ENCODE peak calls at places on chromosomes 6 and 20, in six cellular contexts. One of them, this sample, is unnamed. For H3K4me1, the result is how much of the 10 kb centered on the place peaks cover.

GRCh38 chr20:57841297-57841866 is 131.6 kb upstream of the PMEPA1 start:
- DNase-seq in transverse colon: no peak
- DNase-seq in GM12878: no peak
- DNase-seq in uterus: no peak
- DNase-seq in CD8-positive, alpha-beta memory T cell: no peak
- DNase-seq in mammary epithelial cell: no peak
- DNase-seq in this sample: no peak

GRCh38 chr6:4647414-4648365 is 128.5 kb upstream of the CDYL start:
- DNase-seq in CD8-positive, alpha-beta memory T cell: no peak
- DNase-seq in mammary epithelial cell: peak
- DNase-seq in transverse colon: peak
- DNase-seq in GM12878: no peak
- DNase-seq in uterus: peak
- DNase-seq in this sample: no peak

GRCh38 chr6:25913741-25914140 is 16.8 kb downstream of the SLC17A2 start:
- DNase-seq in transverse colon: no peak
- DNase-seq in uterus: no peak
- DNase-seq in GM12878: no peak
- DNase-seq in CD8-positive, alpha-beta memory T cell: no peak
- DNase-seq in mammary epithelial cell: no peak
- DNase-seq in this sample: no peak

GRCh38 chr20:5480824-5481600 is 164.3 kb upstream of the PROKR2 start:
- DNase-seq in uterus: no peak
- DNase-seq in transverse colon: peak
- DNase-seq in mammary epithelial cell: no peak
- DNase-seq in CD8-positive, alpha-beta memory T cell: no peak
- DNase-seq in GM12878: no peak
- DNase-seq in this sample: no peak

GRCh38 chr20:16352321-16352720 is 220.9 kb downstream of the KIF16B start:
- DNase-seq in CD8-positive, alpha-beta memory T cell: no peak
- DNase-seq in mammary epithelial cell: no peak
- DNase-seq in GM12878: no peak
- DNase-seq in transverse colon: no peak
- DNase-seq in uterus: no peak
- DNase-seq in this sample: no peak

GRCh38 chr20:56393133-56393472 is 658 bp downstream of the CSTF1 start:
- DNase-seq in CD8-positive, alpha-beta memory T cell: no peak
- DNase-seq in GM12878: no peak
- DNase-seq in transverse colon: no peak
- DNase-seq in uterus: no peak
- DNase-seq in mammary epithelial cell: peak
- DNase-seq in this sample: peak

GRCh38 chr20:62779417-62779685 is 16.9 kb upstream of the MRGBP start:
- DNase-seq in uterus: no peak
- DNase-seq in transverse colon: no peak
- DNase-seq in mammary epithelial cell: no peak
- DNase-seq in GM12878: no peak
- DNase-seq in CD8-positive, alpha-beta memory T cell: no peak
- DNase-seq in this sample: no peak

GRCh38 chr6:16844183-16844582 is 82.9 kb upstream of the ATXN1 start:
- DNase-seq in transverse colon: no peak
- DNase-seq in CD8-positive, alpha-beta memory T cell: no peak
- DNase-seq in mammary epithelial cell: no peak
- DNase-seq in uterus: no peak
- DNase-seq in GM12878: no peak
- DNase-seq in this sample: no peak

GRCh38 chr6:127690092-127690491 is 113.1 kb downstream of the C6orf58 start:
- DNase-seq in GM12878: no peak
- DNase-seq in transverse colon: no peak
- DNase-seq in mammary epithelial cell: peak
- DNase-seq in uterus: no peak
- DNase-seq in CD8-positive, alpha-beta memory T cell: no peak
- DNase-seq in this sample: no peak

GRCh38 chr6:143401636-143402370 is 48.7 kb downstream of the ADAT2 start:
- DNase-seq in GM12878: no peak
- DNase-seq in uterus: no peak
- DNase-seq in mammary epithelial cell: peak
- DNase-seq in CD8-positive, alpha-beta memory T cell: no peak
- DNase-seq in transverse colon: no peak
- DNase-seq in this sample: no peak

GRCh38 chr20:42161228-42161829 is 543.2 kb upstream of the CHD6 start:
- DNase-seq in transverse colon: no peak
- DNase-seq in GM12878: no peak
- DNase-seq in mammary epithelial cell: no peak
- DNase-seq in CD8-positive, alpha-beta memory T cell: no peak
- DNase-seq in uterus: no peak
- DNase-seq in this sample: no peak

GRCh38 chr20:32534661-32535240 is 50.4 kb downstream of the NOL4L start:
- DNase-seq in GM12878: no peak
- DNase-seq in mammary epithelial cell: no peak
- DNase-seq in uterus: no peak
- DNase-seq in CD8-positive, alpha-beta memory T cell: peak
- DNase-seq in transverse colon: no peak
- DNase-seq in this sample: peak

GRCh38 chr6:116034327-116034726 is 26.4 kb downstream of the FRK start:
- DNase-seq in CD8-positive, alpha-beta memory T cell: no peak
- DNase-seq in transverse colon: no peak
- DNase-seq in GM12878: no peak
- DNase-seq in uterus: no peak
- DNase-seq in mammary epithelial cell: peak
- DNase-seq in this sample: no peak

GRCh38 chr6:44253307-44254101 is 3.8 kb downstream of the SLC35B2 start:
- DNase-seq in CD8-positive, alpha-beta memory T cell: peak
- DNase-seq in transverse colon: peak
- DNase-seq in uterus: no peak
- DNase-seq in mammary epithelial cell: peak
- DNase-seq in GM12878: no peak
- DNase-seq in this sample: peak

GRCh38 chr6:143843689-143844405 is 709 bp downstream of the LTV1 start:
- DNase-seq in mammary epithelial cell: no peak
- DNase-seq in transverse colon: no peak
- DNase-seq in GM12878: no peak
- DNase-seq in CD8-positive, alpha-beta memory T cell: no peak
- DNase-seq in uterus: no peak
- DNase-seq in this sample: no peak

GRCh38 chr6:11712760-11713159 is 65.8 kb downstream of the ADTRP start:
- DNase-seq in GM12878: no peak
- DNase-seq in transverse colon: peak
- DNase-seq in uterus: peak
- DNase-seq in mammary epithelial cell: peak
- DNase-seq in CD8-positive, alpha-beta memory T cell: no peak
- DNase-seq in this sample: peak

GRCh38 chr6:144330588-144330987 is 45.5 kb downstream of the UTRN start:
- DNase-seq in uterus: no peak
- DNase-seq in GM12878: no peak
- DNase-seq in transverse colon: peak
- DNase-seq in CD8-positive, alpha-beta memory T cell: no peak
- DNase-seq in mammary epithelial cell: peak
- DNase-seq in this sample: no peak

GRCh38 chr6:142328070-142328469 is 26.3 kb downstream of the ADGRG6 start:
- DNase-seq in mammary epithelial cell: no peak
- DNase-seq in transverse colon: no peak
- DNase-seq in GM12878: no peak
- DNase-seq in uterus: no peak
- DNase-seq in CD8-positive, alpha-beta memory T cell: no peak
- DNase-seq in this sample: no peak

GRCh38 chr6:123677897-123678296 is 41.1 kb upstream of the TRDN start:
- DNase-seq in transverse colon: no peak
- DNase-seq in CD8-positive, alpha-beta memory T cell: no peak
- DNase-seq in GM12878: no peak
- DNase-seq in uterus: no peak
- DNase-seq in mammary epithelial cell: no peak
- DNase-seq in this sample: no peak

GRCh38 chr6:156850356-156850755 is 73.2 kb downstream of the ARID1B start:
- DNase-seq in CD8-positive, alpha-beta memory T cell: no peak
- DNase-seq in mammary epithelial cell: no peak
- DNase-seq in uterus: no peak
- DNase-seq in GM12878: no peak
- DNase-seq in transverse colon: no peak
- DNase-seq in this sample: no peak

GRCh38 chr6:115668781-115669180 is 391.9 kb downstream of the FRK start:
- DNase-seq in GM12878: no peak
- DNase-seq in uterus: no peak
- DNase-seq in transverse colon: no peak
- DNase-seq in CD8-positive, alpha-beta memory T cell: no peak
- DNase-seq in mammary epithelial cell: no peak
- DNase-seq in this sample: no peak

GRCh38 chr20:14220986-14221385 is 116.4 kb downstream of the FLRT3 start:
- DNase-seq in uterus: no peak
- DNase-seq in GM12878: no peak
- DNase-seq in mammary epithelial cell: no peak
- DNase-seq in transverse colon: no peak
- DNase-seq in CD8-positive, alpha-beta memory T cell: no peak
- DNase-seq in this sample: no peak

GRCh38 chr6:25883991-25884390 is 9.9 kb upstream of the SLC17A3 start:
- DNase-seq in uterus: no peak
- DNase-seq in CD8-positive, alpha-beta memory T cell: no peak
- DNase-seq in transverse colon: no peak
- DNase-seq in mammary epithelial cell: peak
- DNase-seq in GM12878: no peak
- DNase-seq in this sample: no peak

GRCh38 chr6:3299221-3299620 is 40.5 kb downstream of the PSMG4 start:
- DNase-seq in mammary epithelial cell: no peak
- DNase-seq in CD8-positive, alpha-beta memory T cell: no peak
- DNase-seq in GM12878: no peak
- DNase-seq in transverse colon: no peak
- DNase-seq in uterus: no peak
- DNase-seq in this sample: no peak

GRCh38 chr6:105522626-105523322 is 119.9 kb upstream of the PREP start:
- DNase-seq in GM12878: no peak
- DNase-seq in uterus: no peak
- DNase-seq in mammary epithelial cell: peak
- DNase-seq in transverse colon: no peak
- DNase-seq in CD8-positive, alpha-beta memory T cell: no peak
- DNase-seq in this sample: no peak

GRCh38 chr6:41503841-41504525 is 42.2 kb upstream of the FOXP4 start:
- DNase-seq in uterus: peak
- DNase-seq in transverse colon: no peak
- DNase-seq in GM12878: no peak
- DNase-seq in mammary epithelial cell: peak
- DNase-seq in CD8-positive, alpha-beta memory T cell: peak
- DNase-seq in this sample: no peak

GRCh38 chr20:33674294-33675126 is at the start of gene NECAB3:
- DNase-seq in CD8-positive, alpha-beta memory T cell: peak
- DNase-seq in transverse colon: peak
- DNase-seq in uterus: peak
- DNase-seq in GM12878: no peak
- DNase-seq in mammary epithelial cell: peak
- DNase-seq in this sample: peak

GRCh38 chr6:15874821-15875220 is 212.0 kb upstream of the DTNBP1 start:
- DNase-seq in uterus: no peak
- DNase-seq in mammary epithelial cell: peak
- DNase-seq in transverse colon: no peak
- DNase-seq in CD8-positive, alpha-beta memory T cell: no peak
- DNase-seq in GM12878: no peak
- DNase-seq in this sample: no peak

GRCh38 chr6:34178361-34179105 is 32.6 kb upstream of the GRM4 start:
- DNase-seq in GM12878: no peak
- DNase-seq in transverse colon: no peak
- DNase-seq in mammary epithelial cell: no peak
- DNase-seq in CD8-positive, alpha-beta memory T cell: no peak
- DNase-seq in uterus: no peak
- DNase-seq in this sample: no peak

GRCh38 chr6:96631248-96631647 is 68.3 kb downstream of the FHL5 start:
- DNase-seq in uterus: no peak
- DNase-seq in CD8-positive, alpha-beta memory T cell: no peak
- DNase-seq in GM12878: no peak
- DNase-seq in mammary epithelial cell: peak
- DNase-seq in transverse colon: no peak
- DNase-seq in this sample: no peak

DNA sequence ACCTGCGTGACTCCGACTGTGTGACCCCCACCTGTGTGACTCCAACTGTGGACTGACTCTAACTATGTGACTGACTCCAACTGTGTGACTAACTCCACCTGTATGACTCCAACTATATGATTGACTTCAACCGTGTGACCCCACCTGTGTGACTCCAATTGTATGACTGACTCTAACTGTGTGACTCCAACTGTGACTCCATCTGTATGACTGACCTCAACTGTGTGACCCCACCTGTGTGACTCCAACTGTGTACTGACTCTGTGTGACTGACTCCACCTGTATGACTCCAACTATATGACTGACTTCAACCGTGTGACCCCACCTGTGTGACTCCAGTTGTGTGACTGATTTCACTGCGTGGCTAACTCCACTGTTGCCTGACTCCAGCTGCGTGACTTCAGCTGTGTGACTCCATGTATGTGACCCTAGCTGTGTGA is 38.6 kb downstream of the SYNJ2 start:
- DNase-seq in mammary epithelial cell: peak
- DNase-seq in GM12878: no peak
- DNase-seq in CD8-positive, alpha-beta memory T cell: no peak
- DNase-seq in uterus: no peak
- DNase-seq in transverse colon: no peak
- DNase-seq in this sample: no peak
- H3K27ac ChIP-seq in mammary epithelial cell: no peak
- H3K27ac ChIP-seq in GM12878: no peak
- H3K27ac ChIP-seq in CD8-positive, alpha-beta memory T cell: no peak
- H3K27ac ChIP-seq in uterus: no peak
- H3K27ac ChIP-seq in transverse colon: no peak
- H3K27ac ChIP-seq in this sample: no peak

GRCh38 chr6:680204-680603 is 12.7 kb downstream of the EXOC2 start:
- DNase-seq in uterus: no peak
- DNase-seq in GM12878: no peak
- DNase-seq in transverse colon: no peak
- DNase-seq in CD8-positive, alpha-beta memory T cell: no peak
- DNase-seq in mammary epithelial cell: no peak
- DNase-seq in this sample: no peak
- H3K4me1 ChIP-seq in uterus: under half
- H3K4me1 ChIP-seq in GM12878: under half
- H3K4me1 ChIP-seq in transverse colon: under half
- H3K4me1 ChIP-seq in CD8-positive, alpha-beta memory T cell: under half
- H3K4me1 ChIP-seq in mammary epithelial cell: under half
- H3K4me1 ChIP-seq in this sample: under half

DNA sequence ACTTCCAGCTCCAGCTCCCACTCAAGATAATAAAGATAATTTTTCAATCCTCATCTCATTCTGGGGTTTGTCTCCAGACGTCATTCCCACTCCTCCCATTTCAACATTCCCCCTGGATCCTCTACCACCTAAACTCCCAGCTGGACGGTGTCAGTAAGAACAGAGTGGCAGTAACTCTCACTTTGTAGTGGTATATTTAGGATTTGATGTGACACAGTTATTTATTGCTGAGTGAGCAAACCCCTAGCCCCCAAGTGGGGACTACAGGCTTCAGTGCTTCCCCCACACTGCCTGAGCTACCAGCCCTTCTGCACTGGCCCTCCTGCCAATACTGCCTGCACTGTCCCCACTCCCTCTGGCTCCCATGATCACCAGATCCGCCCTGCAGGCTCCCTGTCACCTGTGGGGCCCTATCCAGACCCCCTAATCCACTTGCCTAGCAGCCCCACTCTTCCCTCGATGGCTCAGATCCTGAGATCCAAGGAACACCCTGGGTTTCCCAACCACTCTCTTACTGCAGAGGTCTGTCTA is 2.4 kb downstream of the C6orf47 start:
- DNase-seq in GM12878: no peak
- DNase-seq in mammary epithelial cell: no peak
- DNase-seq in uterus: no peak
- DNase-seq in transverse colon: no peak
- DNase-seq in CD8-positive, alpha-beta memory T cell: no peak
- DNase-seq in this sample: no peak
- H3K27ac ChIP-seq in GM12878: no peak
- H3K27ac ChIP-seq in mammary epithelial cell: no peak
- H3K27ac ChIP-seq in uterus: no peak
- H3K27ac ChIP-seq in transverse colon: no peak
- H3K27ac ChIP-seq in CD8-positive, alpha-beta memory T cell: peak
- H3K27ac ChIP-seq in this sample: peak

GRCh38 chr20:50368813-50369224 is 141.4 kb upstream of the PTPN1 start:
- DNase-seq in CD8-positive, alpha-beta memory T cell: no peak
- DNase-seq in mammary epithelial cell: no peak
- DNase-seq in uterus: no peak
- DNase-seq in GM12878: no peak
- DNase-seq in transverse colon: no peak
- DNase-seq in this sample: no peak
- H3K4me1 ChIP-seq in CD8-positive, alpha-beta memory T cell: under half
- H3K4me1 ChIP-seq in mammary epithelial cell: under half
- H3K4me1 ChIP-seq in uterus: under half
- H3K4me1 ChIP-seq in GM12878: under half
- H3K4me1 ChIP-seq in transverse colon: under half
- H3K4me1 ChIP-seq in this sample: under half

This sample was measured in CD4-positive, alpha-beta memory T cell.